ENCODE peak calls at places on chromosomes 5 and 9, in six cellular contexts. One of them, this sample, is unnamed.

GRCh38 chr9:77017505-77017894 is 2.0 kb upstream of the FOXB2 start:
- DNase-seq in Peyer's patch: no peak
- DNase-seq in prostate gland: no peak
- DNase-seq in tibial nerve: no peak
- DNase-seq in stomach: no peak
- DNase-seq in A549: no peak
- DNase-seq in this sample: no peak

GRCh38 chr9:113636165-113636564 is 172.6 kb downstream of the RGS3 start:
- DNase-seq in tibial nerve: no peak
- DNase-seq in stomach: no peak
- DNase-seq in A549: no peak
- DNase-seq in Peyer's patch: no peak
- DNase-seq in prostate gland: no peak
- DNase-seq in this sample: no peak

GRCh38 chr9:117916291-117916690 is 212.1 kb downstream of the TLR4 start:
- DNase-seq in prostate gland: no peak
- DNase-seq in tibial nerve: no peak
- DNase-seq in A549: no peak
- DNase-seq in Peyer's patch: no peak
- DNase-seq in stomach: no peak
- DNase-seq in this sample: no peak

GRCh38 chr9:23741304-23741800 is 84.7 kb downstream of the ELAVL2 start:
- DNase-seq in A549: no peak
- DNase-seq in Peyer's patch: no peak
- DNase-seq in tibial nerve: no peak
- DNase-seq in stomach: no peak
- DNase-seq in prostate gland: no peak
- DNase-seq in this sample: no peak

GRCh38 chr5:33921005-33921404 is 15.2 kb upstream of the RXFP3 start:
- DNase-seq in prostate gland: no peak
- DNase-seq in A549: no peak
- DNase-seq in stomach: no peak
- DNase-seq in Peyer's patch: no peak
- DNase-seq in tibial nerve: no peak
- DNase-seq in this sample: no peak

GRCh38 chr9:77981332-77981731 is 50.3 kb downstream of the GNAQ start:
- DNase-seq in A549: peak
- DNase-seq in tibial nerve: no peak
- DNase-seq in prostate gland: peak
- DNase-seq in stomach: peak
- DNase-seq in Peyer's patch: no peak
- DNase-seq in this sample: peak

GRCh38 chr9:32264171-32264862 is 120.1 kb upstream of the ACO1 start:
- DNase-seq in stomach: no peak
- DNase-seq in prostate gland: no peak
- DNase-seq in Peyer's patch: no peak
- DNase-seq in tibial nerve: no peak
- DNase-seq in A549: no peak
- DNase-seq in this sample: no peak

GRCh38 chr5:176529116-176529823 is 7.9 kb downstream of the RNF44 start:
- DNase-seq in tibial nerve: no peak
- DNase-seq in A549: no peak
- DNase-seq in stomach: no peak
- DNase-seq in Peyer's patch: peak
- DNase-seq in prostate gland: no peak
- DNase-seq in this sample: no peak

GRCh38 chr5:80070338-80071056 is 35.3 kb downstream of the THBS4 start:
- DNase-seq in tibial nerve: no peak
- DNase-seq in A549: no peak
- DNase-seq in Peyer's patch: no peak
- DNase-seq in stomach: no peak
- DNase-seq in prostate gland: no peak
- DNase-seq in this sample: no peak

DNA sequence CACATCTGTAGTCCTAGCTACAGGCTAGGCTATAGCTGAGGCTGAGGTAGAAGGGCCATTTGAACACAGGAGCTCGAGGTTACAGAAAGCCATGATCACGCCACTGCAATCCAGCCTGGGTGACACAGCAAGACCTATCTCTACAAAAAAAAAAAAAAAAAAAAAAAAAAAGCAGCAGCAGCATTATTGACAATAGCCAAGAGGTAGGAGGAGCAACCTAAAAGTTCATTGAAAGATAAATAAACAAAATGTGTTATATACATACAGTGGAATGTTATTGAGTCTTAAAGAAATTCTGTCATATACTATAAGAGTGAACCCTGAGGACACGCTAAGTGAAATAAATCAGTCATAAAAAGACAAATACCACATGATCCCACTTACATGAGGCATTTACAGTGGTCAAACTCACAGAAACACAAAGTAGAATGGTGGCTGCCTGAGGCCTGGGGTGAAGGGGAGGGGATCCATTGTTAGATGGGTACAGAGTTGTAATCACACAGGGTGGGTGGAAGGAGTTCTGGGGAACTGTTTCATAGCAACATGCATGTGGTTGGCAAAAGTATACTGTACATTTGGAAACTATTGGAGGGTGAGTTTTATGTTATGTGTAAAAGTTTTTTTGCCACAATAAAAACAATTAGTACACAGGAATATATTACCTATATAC is 77.2 kb downstream of the MLLT3 start:
- DNase-seq in tibial nerve: no peak
- DNase-seq in stomach: no peak
- DNase-seq in Peyer's patch: no peak
- DNase-seq in A549: no peak
- DNase-seq in prostate gland: no peak
- DNase-seq in this sample: no peak
- TF ChIP-seq POLR2A in tibial nerve: no peak
- TF ChIP-seq POLR2A in stomach: no peak
- TF ChIP-seq POLR2A in Peyer's patch: no peak
- TF ChIP-seq POLR2A in A549: no peak
- TF ChIP-seq POLR2A in prostate gland: no peak
- TF ChIP-seq POLR2A in this sample: no peak

GRCh38 chr5:172769598-172770373 is 1.2 kb downstream of the DUSP1 start:
- DNase-seq in Peyer's patch: peak
- DNase-seq in prostate gland: no peak
- DNase-seq in stomach: no peak
- DNase-seq in A549: peak
- DNase-seq in tibial nerve: peak
- DNase-seq in this sample: no peak
- TF ChIP-seq POLR2A in Peyer's patch: peak
- TF ChIP-seq POLR2A in prostate gland: no peak
- TF ChIP-seq POLR2A in stomach: no peak
- TF ChIP-seq POLR2A in A549: peak
- TF ChIP-seq POLR2A in tibial nerve: no peak
- TF ChIP-seq POLR2A in this sample: peak

GRCh38 chr9:130707225-130707976 is 13.8 kb downstream of the EXOSC2 start:
- DNase-seq in tibial nerve: peak
- DNase-seq in Peyer's patch: peak
- DNase-seq in stomach: peak
- DNase-seq in prostate gland: peak
- DNase-seq in A549: peak
- DNase-seq in this sample: no peak
- TF ChIP-seq POLR2A in tibial nerve: no peak
- TF ChIP-seq POLR2A in Peyer's patch: no peak
- TF ChIP-seq POLR2A in stomach: no peak
- TF ChIP-seq POLR2A in prostate gland: no peak
- TF ChIP-seq POLR2A in A549: no peak
- TF ChIP-seq POLR2A in this sample: no peak

GRCh38 chr9:75636427-75637045 is 253.9 kb upstream of the PCSK5 start:
- DNase-seq in stomach: no peak
- DNase-seq in prostate gland: no peak
- DNase-seq in tibial nerve: no peak
- DNase-seq in Peyer's patch: no peak
- DNase-seq in A549: no peak
- DNase-seq in this sample: no peak

GRCh38 chr9:75644649-75645048 is 245.8 kb upstream of the PCSK5 start:
- DNase-seq in stomach: no peak
- DNase-seq in A549: no peak
- DNase-seq in Peyer's patch: no peak
- DNase-seq in tibial nerve: no peak
- DNase-seq in prostate gland: no peak
- DNase-seq in this sample: no peak

GRCh38 chr9:75648021-75648420 is 242.5 kb upstream of the PCSK5 start:
- DNase-seq in prostate gland: no peak
- DNase-seq in Peyer's patch: no peak
- DNase-seq in stomach: no peak
- DNase-seq in A549: no peak
- DNase-seq in tibial nerve: no peak
- DNase-seq in this sample: no peak

GRCh38 chr9:75640250-75640649 is 250.2 kb upstream of the PCSK5 start:
- DNase-seq in Peyer's patch: no peak
- DNase-seq in stomach: no peak
- DNase-seq in prostate gland: no peak
- DNase-seq in tibial nerve: no peak
- DNase-seq in A549: no peak
- DNase-seq in this sample: no peak

DNA sequence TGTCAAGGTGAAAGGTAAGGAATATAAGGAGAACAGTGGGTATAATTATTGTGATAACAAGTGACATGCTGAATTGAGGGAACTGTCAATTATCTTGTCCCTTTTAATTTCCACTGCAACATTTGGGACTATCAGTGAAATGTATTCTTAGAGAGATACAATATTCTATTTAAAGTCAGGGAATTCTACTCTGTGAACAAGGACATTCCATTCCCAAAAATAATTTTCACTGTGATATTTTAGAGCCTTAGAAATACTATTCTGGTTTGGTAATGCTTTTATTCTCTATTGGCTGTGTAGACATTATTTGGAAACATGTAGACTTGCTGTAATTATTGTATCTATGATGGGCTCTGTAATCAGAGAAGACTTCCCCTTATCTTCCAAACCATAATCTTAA is 248.0 kb upstream of the PCSK5 start:
- DNase-seq in prostate gland: no peak
- DNase-seq in tibial nerve: no peak
- DNase-seq in stomach: no peak
- DNase-seq in Peyer's patch: no peak
- DNase-seq in A549: no peak
- DNase-seq in this sample: no peak
- TF ChIP-seq POLR2A in prostate gland: no peak
- TF ChIP-seq POLR2A in tibial nerve: no peak
- TF ChIP-seq POLR2A in stomach: no peak
- TF ChIP-seq POLR2A in Peyer's patch: no peak
- TF ChIP-seq POLR2A in A549: no peak
- TF ChIP-seq POLR2A in this sample: no peak

GRCh38 chr9:129482521-129483466 is 138.1 kb downstream of the C9orf50 start:
- DNase-seq in prostate gland: peak
- DNase-seq in A549: peak
- DNase-seq in Peyer's patch: no peak
- DNase-seq in tibial nerve: peak
- DNase-seq in stomach: peak
- DNase-seq in this sample: no peak
- TF ChIP-seq POLR2A in prostate gland: peak
- TF ChIP-seq POLR2A in A549: peak
- TF ChIP-seq POLR2A in Peyer's patch: peak
- TF ChIP-seq POLR2A in tibial nerve: peak
- TF ChIP-seq POLR2A in stomach: no peak
- TF ChIP-seq POLR2A in this sample: peak

GRCh38 chr5:67029481-67029880 is 167.1 kb downstream of the CD180 start:
- DNase-seq in Peyer's patch: no peak
- DNase-seq in tibial nerve: no peak
- DNase-seq in prostate gland: no peak
- DNase-seq in stomach: no peak
- DNase-seq in A549: no peak
- DNase-seq in this sample: no peak
- TF ChIP-seq POLR2A in Peyer's patch: no peak
- TF ChIP-seq POLR2A in tibial nerve: no peak
- TF ChIP-seq POLR2A in prostate gland: no peak
- TF ChIP-seq POLR2A in stomach: no peak
- TF ChIP-seq POLR2A in A549: no peak
- TF ChIP-seq POLR2A in this sample: no peak

GRCh38 chr9:133460405-133461175 is 812 bp downstream of the CACFD1 start:
- DNase-seq in stomach: peak
- DNase-seq in prostate gland: peak
- DNase-seq in A549: peak
- DNase-seq in tibial nerve: peak
- DNase-seq in Peyer's patch: peak
- DNase-seq in this sample: peak
- TF ChIP-seq POLR2A in stomach: no peak
- TF ChIP-seq POLR2A in prostate gland: no peak
- TF ChIP-seq POLR2A in A549: no peak
- TF ChIP-seq POLR2A in tibial nerve: no peak
- TF ChIP-seq POLR2A in Peyer's patch: peak
- TF ChIP-seq POLR2A in this sample: no peak

GRCh38 chr5:143248391-143248790 is 155.1 kb downstream of the NR3C1 start:
- DNase-seq in A549: no peak
- DNase-seq in Peyer's patch: no peak
- DNase-seq in tibial nerve: no peak
- DNase-seq in stomach: no peak
- DNase-seq in prostate gland: no peak
- DNase-seq in this sample: no peak

GRCh38 chr5:143249851-143250250 is 153.6 kb downstream of the NR3C1 start:
- DNase-seq in tibial nerve: no peak
- DNase-seq in prostate gland: no peak
- DNase-seq in stomach: no peak
- DNase-seq in Peyer's patch: no peak
- DNase-seq in A549: no peak
- DNase-seq in this sample: no peak

GRCh38 chr5:143248822-143249579 is 154.5 kb downstream of the NR3C1 start:
- DNase-seq in prostate gland: no peak
- DNase-seq in stomach: no peak
- DNase-seq in Peyer's patch: no peak
- DNase-seq in A549: peak
- DNase-seq in tibial nerve: no peak
- DNase-seq in this sample: no peak

GRCh38 chr5:143251946-143252345 is 151.5 kb downstream of the NR3C1 start:
- DNase-seq in Peyer's patch: no peak
- DNase-seq in tibial nerve: no peak
- DNase-seq in stomach: no peak
- DNase-seq in prostate gland: no peak
- DNase-seq in A549: no peak
- DNase-seq in this sample: no peak

GRCh38 chr5:143251175-143251574 is 152.3 kb downstream of the NR3C1 start:
- DNase-seq in Peyer's patch: no peak
- DNase-seq in prostate gland: no peak
- DNase-seq in tibial nerve: no peak
- DNase-seq in stomach: no peak
- DNase-seq in A549: no peak
- DNase-seq in this sample: no peak
- TF ChIP-seq POLR2A in Peyer's patch: no peak
- TF ChIP-seq POLR2A in prostate gland: no peak
- TF ChIP-seq POLR2A in tibial nerve: no peak
- TF ChIP-seq POLR2A in stomach: no peak
- TF ChIP-seq POLR2A in A549: no peak
- TF ChIP-seq POLR2A in this sample: no peak

GRCh38 chr9:4862506-4863250 is 69.9 kb downstream of the RCL1 start:
- DNase-seq in tibial nerve: no peak
- DNase-seq in Peyer's patch: no peak
- DNase-seq in stomach: no peak
- DNase-seq in A549: no peak
- DNase-seq in prostate gland: no peak
- DNase-seq in this sample: no peak
- TF ChIP-seq POLR2A in tibial nerve: no peak
- TF ChIP-seq POLR2A in Peyer's patch: no peak
- TF ChIP-seq POLR2A in stomach: no peak
- TF ChIP-seq POLR2A in A549: no peak
- TF ChIP-seq POLR2A in prostate gland: no peak
- TF ChIP-seq POLR2A in this sample: no peak

This sample was measured in H54.